ENCODE peak calls at places on chromosomes 2 and 18, in six cellular contexts. W is GM20000; Z is NCI-H82; J is CD8-positive, alpha-beta memory T cell; D is activated CD8-positive, alpha-beta memory T cell treated with anti-CD3 and anti-CD28 coated beads for 4 hours; K is activated T-cell treated with anti-CD3 and anti-CD28 coated beads for 1 hour. F is an unnamed sample.
A peak's percentile ranks its signal among the peaks of the same experiment; 100 is the strongest.

GRCh38 chr2:8617048-8617447 is 64.8 kb upstream of the ID2 start:
- DNase-seq in Z (no peak), D (no peak), J (no peak), W (no peak), K (no peak), F (peak; percentile 34)

GRCh38 chr2:128301501-128301966 is 17.1 kb downstream of the HS6ST1 start:
- DNase-seq in D (no peak), J (no peak), Z (peak; percentile 34), K (no peak), W (no peak), F (no peak)

GRCh38 chr2:199471443-199472057 is 13.8 kb upstream of the SATB2 start:
- DNase-seq in Z (peak; percentile 92), W (peak; percentile 44), K (no peak), D (no peak), J (no peak), F (peak; percentile 93)

GRCh38 chr2:109098251-109098920 is 30.6 kb upstream of the SH3RF3 start:
- DNase-seq in D (no peak), K (no peak), Z (no peak), J (no peak), W (no peak), F (no peak)

GRCh38 chr2:71706121-71706520 is 252.8 kb downstream of the DYSF start:
- DNase-seq in K (no peak), J (no peak), Z (peak; percentile 11), W (no peak), D (no peak), F (no peak)

GRCh38 chr2:47602996-47603395 is 179.9 kb upstream of the MSH6 start:
- DNase-seq in K (no peak), J (no peak), Z (no peak), W (no peak), D (no peak), F (no peak)

GRCh38 chr18:6755107-6755506 is 25.6 kb downstream of the ARHGAP28 start:
- DNase-seq in Z (no peak), K (no peak), J (no peak), W (no peak), D (no peak), F (no peak)

GRCh38 chr2:27960237-27960912 is 69.8 kb downstream of the BABAM2 start:
- DNase-seq in J (peak; percentile 21), W (no peak), D (no peak), Z (no peak), K (no peak), F (no peak)

GRCh38 chr2:174660984-174661675 is 63.5 kb upstream of the WIPF1 start:
- DNase-seq in Z (no peak), J (no peak), K (no peak), D (no peak), W (no peak), F (no peak)

GRCh38 chr2:237361194-237361986 is 52.6 kb downstream of the COL6A3 start:
- DNase-seq in W (no peak), D (no peak), Z (no peak), J (no peak), K (no peak), F (no peak)

GRCh38 chr18:37452697-37453385 is 112.8 kb downstream of the CELF4 start:
- DNase-seq in W (no peak), J (no peak), D (no peak), Z (no peak), K (no peak), F (no peak)

GRCh38 chr2:114550895-114551793 is 108.7 kb downstream of the DPP10 start:
- DNase-seq in Z (peak; percentile 80), K (no peak), W (peak; percentile 30), D (no peak), J (no peak), F (peak; percentile 83)

GRCh38 chr2:18106841-18107240 is 228.4 kb downstream of the KCNS3 start:
- DNase-seq in Z (no peak), J (no peak), D (no peak), W (no peak), K (no peak), F (no peak)

GRCh38 chr18:62331581-62332436 is 6.7 kb downstream of the TNFRSF11A start:
- DNase-seq in W (no peak), D (no peak), J (no peak), K (no peak), Z (no peak), F (peak; percentile 41)

GRCh38 chr2:42089340-42089925 is 41.6 kb downstream of the PKDCC start:
- DNase-seq in Z (peak; percentile 81), K (no peak), J (peak; percentile 61), D (no peak), W (peak; percentile 71), F (peak; percentile 87)

GRCh38 chr2:118089015-118089800 is 937 bp downstream of the INSIG2 start:
- DNase-seq in Z (peak; percentile 40), J (peak; percentile 8), W (peak; percentile 6), D (no peak), K (no peak), F (peak; percentile 56)

GRCh38 chr2:138898855-138899254 is 118.7 kb upstream of the NXPH2 start:
- DNase-seq in K (no peak), J (no peak), D (no peak), W (no peak), Z (no peak), F (no peak)

GRCh38 chr18:76687271-76688006 is 134.9 kb upstream of the ZNF236 start:
- DNase-seq in W (peak; percentile 44), Z (no peak), K (no peak), J (no peak), D (no peak), F (no peak)

GRCh38 chr2:161269111-161269510 is 39.1 kb upstream of the PSMD14 start:
- DNase-seq in W (no peak), K (no peak), J (no peak), Z (no peak), D (no peak), F (no peak)

GRCh38 chr2:112995346-112995920 is 9.8 kb upstream of the IL36A start:
- DNase-seq in D (no peak), K (peak; percentile 11), Z (no peak), W (no peak), J (no peak), F (no peak)

GRCh38 chr2:132415256-132416079 is 1.1 kb upstream of the GPR39 start:
- DNase-seq in Z (peak; percentile 58), J (no peak), W (no peak), K (no peak), D (no peak), F (no peak)

GRCh38 chr2:235757212-235757611 is 263.4 kb downstream of the AGAP1 start:
- DNase-seq in K (no peak), D (no peak), W (no peak), Z (no peak), J (no peak), F (no peak)

F was measured in islet precursor cell.